ENCODE peak calls at places on chromosome 14, in seven cellular contexts. One of them, this sample, is unnamed.

GRCh38 chr14:44897844-44898151 is 63.9 kb downstream of the KLHL28 start:
- DNase-seq in GM12891: no peak
- DNase-seq in iris pigment epithelial cell: peak; percentile 60
- DNase-seq in stimulated activated CD4-positive, alpha-beta T cell treated with anti-CD3 and anti-CD28 coated beads, Interleukin-15, amount 100 ng/mL, for 1 hour: no peak
- DNase-seq in mucosa of descending colon: no peak
- DNase-seq in natural killer cell treated with Interleukin-12 subunit alpha and Interleukin-12 subunit beta and Interleukin-15 and Interleukin-18, amount 100 ng/mL, for 72 hours: no peak
- DNase-seq in germinal center: no peak
- DNase-seq in this sample: peak; percentile 13

GRCh38 chr14:69004731-69005431 is 25.8 kb upstream of the ACTN1 start:
- DNase-seq in stimulated activated CD4-positive, alpha-beta T cell treated with anti-CD3 and anti-CD28 coated beads, Interleukin-15, amount 100 ng/mL, for 1 hour: no peak
- DNase-seq in GM12891: no peak
- DNase-seq in germinal center: no peak
- DNase-seq in mucosa of descending colon: no peak
- DNase-seq in iris pigment epithelial cell: peak; percentile 45
- DNase-seq in natural killer cell treated with Interleukin-12 subunit alpha and Interleukin-12 subunit beta and Interleukin-15 and Interleukin-18, amount 100 ng/mL, for 72 hours: no peak
- DNase-seq in this sample: no peak

GRCh38 chr14:104705340-104706047 is 16.1 kb downstream of the INF2 start:
- DNase-seq in stimulated activated CD4-positive, alpha-beta T cell treated with anti-CD3 and anti-CD28 coated beads, Interleukin-15, amount 100 ng/mL, for 1 hour: no peak
- DNase-seq in germinal center: no peak
- DNase-seq in natural killer cell treated with Interleukin-12 subunit alpha and Interleukin-12 subunit beta and Interleukin-15 and Interleukin-18, amount 100 ng/mL, for 72 hours: no peak
- DNase-seq in GM12891: no peak
- DNase-seq in iris pigment epithelial cell: no peak
- DNase-seq in mucosa of descending colon: no peak
- DNase-seq in this sample: no peak

GRCh38 chr14:61751475-61751989 is 10.7 kb upstream of the SNAPC1 start:
- DNase-seq in stimulated activated CD4-positive, alpha-beta T cell treated with anti-CD3 and anti-CD28 coated beads, Interleukin-15, amount 100 ng/mL, for 1 hour: no peak
- DNase-seq in GM12891: no peak
- DNase-seq in mucosa of descending colon: no peak
- DNase-seq in germinal center: no peak
- DNase-seq in iris pigment epithelial cell: no peak
- DNase-seq in natural killer cell treated with Interleukin-12 subunit alpha and Interleukin-12 subunit beta and Interleukin-15 and Interleukin-18, amount 100 ng/mL, for 72 hours: no peak
- DNase-seq in this sample: peak; percentile 15

GRCh38 chr14:101004954-101005353 is 101.4 kb upstream of the RTL1 start:
- DNase-seq in stimulated activated CD4-positive, alpha-beta T cell treated with anti-CD3 and anti-CD28 coated beads, Interleukin-15, amount 100 ng/mL, for 1 hour: no peak
- DNase-seq in iris pigment epithelial cell: peak; percentile 83
- DNase-seq in mucosa of descending colon: no peak
- DNase-seq in natural killer cell treated with Interleukin-12 subunit alpha and Interleukin-12 subunit beta and Interleukin-15 and Interleukin-18, amount 100 ng/mL, for 72 hours: no peak
- DNase-seq in germinal center: no peak
- DNase-seq in GM12891: no peak
- DNase-seq in this sample: no peak

GRCh38 chr14:65784574-65784973 is 372.0 kb downstream of the FUT8 start:
- DNase-seq in mucosa of descending colon: no peak
- DNase-seq in stimulated activated CD4-positive, alpha-beta T cell treated with anti-CD3 and anti-CD28 coated beads, Interleukin-15, amount 100 ng/mL, for 1 hour: no peak
- DNase-seq in iris pigment epithelial cell: no peak
- DNase-seq in natural killer cell treated with Interleukin-12 subunit alpha and Interleukin-12 subunit beta and Interleukin-15 and Interleukin-18, amount 100 ng/mL, for 72 hours: no peak
- DNase-seq in GM12891: no peak
- DNase-seq in germinal center: no peak
- DNase-seq in this sample: no peak

GRCh38 chr14:68440776-68441175 is 352.1 kb downstream of the ZFP36L1 start:
- DNase-seq in natural killer cell treated with Interleukin-12 subunit alpha and Interleukin-12 subunit beta and Interleukin-15 and Interleukin-18, amount 100 ng/mL, for 72 hours: no peak
- DNase-seq in GM12891: no peak
- DNase-seq in mucosa of descending colon: no peak
- DNase-seq in iris pigment epithelial cell: no peak
- DNase-seq in germinal center: no peak
- DNase-seq in stimulated activated CD4-positive, alpha-beta T cell treated with anti-CD3 and anti-CD28 coated beads, Interleukin-15, amount 100 ng/mL, for 1 hour: no peak
- DNase-seq in this sample: no peak

GRCh38 chr14:59254911-59255545 is 66.6 kb downstream of the DAAM1 start:
- DNase-seq in mucosa of descending colon: no peak
- DNase-seq in iris pigment epithelial cell: peak; percentile 59
- DNase-seq in stimulated activated CD4-positive, alpha-beta T cell treated with anti-CD3 and anti-CD28 coated beads, Interleukin-15, amount 100 ng/mL, for 1 hour: no peak
- DNase-seq in germinal center: no peak
- DNase-seq in natural killer cell treated with Interleukin-12 subunit alpha and Interleukin-12 subunit beta and Interleukin-15 and Interleukin-18, amount 100 ng/mL, for 72 hours: no peak
- DNase-seq in GM12891: no peak
- DNase-seq in this sample: no peak

GRCh38 chr14:61601923-61602732 is 93.2 kb upstream of the HIF1A start:
- DNase-seq in mucosa of descending colon: no peak
- DNase-seq in germinal center: no peak
- DNase-seq in stimulated activated CD4-positive, alpha-beta T cell treated with anti-CD3 and anti-CD28 coated beads, Interleukin-15, amount 100 ng/mL, for 1 hour: no peak
- DNase-seq in GM12891: no peak
- DNase-seq in iris pigment epithelial cell: no peak
- DNase-seq in natural killer cell treated with Interleukin-12 subunit alpha and Interleukin-12 subunit beta and Interleukin-15 and Interleukin-18, amount 100 ng/mL, for 72 hours: no peak
- DNase-seq in this sample: no peak

GRCh38 chr14:75705014-75705413 is 44.0 kb downstream of the TTLL5 start:
- DNase-seq in stimulated activated CD4-positive, alpha-beta T cell treated with anti-CD3 and anti-CD28 coated beads, Interleukin-15, amount 100 ng/mL, for 1 hour: no peak
- DNase-seq in natural killer cell treated with Interleukin-12 subunit alpha and Interleukin-12 subunit beta and Interleukin-15 and Interleukin-18, amount 100 ng/mL, for 72 hours: no peak
- DNase-seq in iris pigment epithelial cell: peak; percentile 38
- DNase-seq in GM12891: no peak
- DNase-seq in germinal center: no peak
- DNase-seq in mucosa of descending colon: no peak
- DNase-seq in this sample: no peak

GRCh38 chr14:54686871-54687749 is 120.2 kb downstream of the SAMD4A start:
- DNase-seq in stimulated activated CD4-positive, alpha-beta T cell treated with anti-CD3 and anti-CD28 coated beads, Interleukin-15, amount 100 ng/mL, for 1 hour: no peak
- DNase-seq in germinal center: no peak
- DNase-seq in GM12891: no peak
- DNase-seq in iris pigment epithelial cell: no peak
- DNase-seq in natural killer cell treated with Interleukin-12 subunit alpha and Interleukin-12 subunit beta and Interleukin-15 and Interleukin-18, amount 100 ng/mL, for 72 hours: no peak
- DNase-seq in mucosa of descending colon: no peak
- DNase-seq in this sample: no peak

GRCh38 chr14:35400707-35401421 is 3.7 kb downstream of the NFKBIA start:
- DNase-seq in stimulated activated CD4-positive, alpha-beta T cell treated with anti-CD3 and anti-CD28 coated beads, Interleukin-15, amount 100 ng/mL, for 1 hour: no peak
- DNase-seq in germinal center: no peak
- DNase-seq in natural killer cell treated with Interleukin-12 subunit alpha and Interleukin-12 subunit beta and Interleukin-15 and Interleukin-18, amount 100 ng/mL, for 72 hours: peak; percentile 73
- DNase-seq in mucosa of descending colon: no peak
- DNase-seq in iris pigment epithelial cell: no peak
- DNase-seq in GM12891: no peak
- DNase-seq in this sample: no peak

GRCh38 chr14:89503458-89503996 is 86.5 kb upstream of the FOXN3 start:
- DNase-seq in mucosa of descending colon: no peak
- DNase-seq in germinal center: peak; percentile 52
- DNase-seq in natural killer cell treated with Interleukin-12 subunit alpha and Interleukin-12 subunit beta and Interleukin-15 and Interleukin-18, amount 100 ng/mL, for 72 hours: no peak
- DNase-seq in iris pigment epithelial cell: no peak
- DNase-seq in GM12891: peak; percentile 49
- DNase-seq in stimulated activated CD4-positive, alpha-beta T cell treated with anti-CD3 and anti-CD28 coated beads, Interleukin-15, amount 100 ng/mL, for 1 hour: no peak
- DNase-seq in this sample: no peak